ENCODE peak calls at places on chromosome 5, in four cellular contexts. N is suprapubic skin, P is fibroblast of mammary gland, F is gastrocnemius medialis. H is an unnamed sample.

GRCh38 chr5:130066644-130067043 is 162.4 kb downstream of the CHSY3 start:
- DNase-seq in N (no peak), P (peak; percentile 65), F (no peak), H (peak; percentile 57)

GRCh38 chr5:139605887-139606286 is 42.3 kb upstream of the CXXC5 start:
- DNase-seq in N (no peak), P (no peak), F (no peak), H (no peak)

GRCh38 chr5:172770374-172770674 is 671 bp downstream of the DUSP1 start:
- DNase-seq in N (no peak), P (no peak), F (no peak), H (no peak)

GRCh38 chr5:151707566-151707965 is 20.9 kb upstream of the SPARC start:
- DNase-seq in N (no peak), P (no peak), F (no peak), H (no peak)

GRCh38 chr5:8906303-8906967 is 639.4 kb downstream of the SEMA5A start:
- DNase-seq in N (no peak), P (peak; percentile 91), F (no peak), H (peak; percentile 68)

GRCh38 chr5:178346607-178347334 is 114.2 kb upstream of the PHYKPL start:
- DNase-seq in N (no peak), P (no peak), F (no peak), H (no peak)

GRCh38 chr5:17916451-17916850 is 282.2 kb downstream of the TAF11L14 start:
- DNase-seq in N (no peak), P (no peak), F (no peak), H (no peak)

GRCh38 chr5:90473321-90474234 is 993 bp downstream of the MBLAC2 start:
- DNase-seq in N (no peak), P (peak; percentile 28), F (peak; percentile 16), H (peak; percentile 28)

GRCh38 chr5:105806601-105807000 is 1864.1 kb downstream of the EFNA5 start:
- DNase-seq in N (no peak), P (no peak), F (no peak), H (peak; percentile 9)

GRCh38 chr5:173645437-173645807 is 29.0 kb upstream of the BOD1 start:
- DNase-seq in N (peak; percentile 40), P (no peak), F (no peak), H (no peak)

GRCh38 chr5:163408311-163408923 is 29.0 kb upstream of the CCNG1 start:
- DNase-seq in N (no peak), P (peak; percentile 69), F (no peak), H (peak; percentile 42)

DNA sequence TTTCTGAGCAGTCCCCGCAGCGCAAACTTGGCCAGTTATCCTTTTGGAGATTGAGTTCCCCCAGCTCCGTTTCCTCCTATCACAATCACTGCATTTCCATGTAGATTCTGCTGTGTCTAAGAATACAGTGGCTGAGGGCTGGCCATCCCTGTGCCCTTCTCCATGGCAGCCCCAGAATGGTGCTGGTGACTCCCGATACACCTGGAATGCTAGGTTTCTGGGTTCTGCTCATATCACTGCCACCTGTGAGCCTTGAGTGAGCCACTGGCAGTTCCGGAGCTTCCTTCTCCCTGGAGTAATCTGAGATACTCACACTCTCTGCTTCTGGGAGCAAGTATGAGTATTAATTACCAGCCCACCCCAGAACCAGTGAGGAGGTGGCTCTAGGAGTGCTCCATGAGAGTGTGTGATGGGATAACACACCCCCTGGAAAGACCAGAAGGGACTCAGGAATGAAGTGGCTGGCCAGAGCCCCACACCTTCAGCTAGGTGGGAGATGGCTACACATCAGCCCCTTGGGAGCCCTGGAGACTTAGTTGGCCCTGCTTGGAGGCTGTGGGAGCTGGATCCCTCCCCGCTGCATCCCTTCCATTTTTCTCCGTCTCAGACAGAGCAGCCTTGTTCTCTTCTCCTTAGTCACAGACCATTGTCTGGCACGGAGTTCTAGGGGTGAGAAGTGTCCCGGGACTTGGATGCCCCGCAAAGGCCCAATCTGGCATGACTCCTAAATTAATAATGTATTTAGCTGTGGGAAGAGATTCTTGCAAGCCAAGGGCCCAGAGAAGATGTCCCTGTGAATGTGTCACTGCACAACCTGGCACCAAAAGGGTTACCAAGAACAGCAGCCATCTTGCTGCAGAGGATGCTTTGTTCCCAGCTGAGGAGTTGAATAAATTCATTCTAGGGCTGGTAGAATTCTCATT is 4.9 kb downstream of the PCDHGC5 start:
- DNase-seq in N (no peak), P (peak; percentile 59), F (no peak), H (peak; percentile 53)
- H3K4me3 ChIP-seq in N (no peak overlapping the region), P (no peak overlapping the region), F (no peak overlapping the region), H (no peak overlapping the region)

GRCh38 chr5:32182463-32183081 is 8.5 kb upstream of the GOLPH3 start:
- DNase-seq in N (no peak), P (no peak), F (no peak), H (no peak)
- H3K4me3 ChIP-seq in N (no peak overlapping the region), P (no peak overlapping the region), F (no peak overlapping the region), H (no peak overlapping the region)

DNA sequence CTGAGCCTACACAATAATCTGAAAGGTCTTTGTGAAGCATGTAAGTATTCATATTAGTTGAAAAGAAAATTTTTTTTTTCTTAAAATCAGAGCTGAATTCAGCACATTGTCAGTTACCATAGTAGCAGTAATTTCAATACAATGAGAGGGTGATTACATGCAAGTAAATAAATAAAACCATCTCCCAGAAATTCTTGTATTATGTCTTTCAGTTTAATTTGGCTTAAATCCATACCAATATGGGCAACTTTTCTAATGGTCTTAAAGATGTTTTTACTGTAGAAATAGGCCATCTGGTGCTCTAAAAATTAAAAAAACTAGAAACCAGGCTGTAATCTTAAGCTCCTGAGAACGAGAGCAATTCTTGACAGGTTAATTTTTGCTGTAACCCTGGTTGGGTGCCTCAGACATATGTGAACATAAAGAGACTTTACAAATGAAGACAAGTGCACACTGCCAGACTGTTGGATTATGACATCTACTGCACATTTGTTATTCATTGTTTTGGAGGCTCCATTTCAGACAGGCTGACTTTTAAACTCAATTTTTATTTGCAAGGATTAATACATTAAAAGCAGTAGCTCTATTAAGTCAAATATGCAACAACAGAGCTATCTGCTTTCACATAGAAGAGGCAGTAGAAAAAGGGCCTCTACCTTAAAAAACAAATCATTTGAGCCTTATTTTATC is 246.8 kb upstream of the DAB2 start:
- DNase-seq in N (no peak), P (no peak), F (no peak), H (no peak)
- H3K4me3 ChIP-seq in N (no peak overlapping the region), P (no peak overlapping the region), F (no peak overlapping the region), H (no peak overlapping the region)

GRCh38 chr5:43192558-43193170 is 639 bp downstream of the NIM1K start:
- DNase-seq in N (peak; percentile 81), P (peak; percentile 40), F (peak; percentile 4), H (no peak)
- H3K4me3 ChIP-seq in N (peak overlapping the region; percentile 66), P (peak overlapping the region; percentile 57), F (peak overlapping the region; percentile 75), H (peak overlapping the region; percentile 56)

GRCh38 chr5:41508186-41508585 is 2.2 kb downstream of the PLCXD3 start:
- DNase-seq in N (no peak), P (peak; percentile 56), F (no peak), H (no peak)

GRCh38 chr5:41507501-41507900 is 2.9 kb downstream of the PLCXD3 start:
- DNase-seq in N (no peak), P (no peak), F (no peak), H (no peak)

GRCh38 chr5:41509399-41510175 is 814 bp downstream of the PLCXD3 start:
- DNase-seq in N (no peak), P (no peak), F (no peak), H (no peak)

GRCh38 chr5:41510176-41510831 is at the start of gene PLCXD3:
- DNase-seq in N (no peak), P (no peak), F (no peak), H (no peak)

DNA sequence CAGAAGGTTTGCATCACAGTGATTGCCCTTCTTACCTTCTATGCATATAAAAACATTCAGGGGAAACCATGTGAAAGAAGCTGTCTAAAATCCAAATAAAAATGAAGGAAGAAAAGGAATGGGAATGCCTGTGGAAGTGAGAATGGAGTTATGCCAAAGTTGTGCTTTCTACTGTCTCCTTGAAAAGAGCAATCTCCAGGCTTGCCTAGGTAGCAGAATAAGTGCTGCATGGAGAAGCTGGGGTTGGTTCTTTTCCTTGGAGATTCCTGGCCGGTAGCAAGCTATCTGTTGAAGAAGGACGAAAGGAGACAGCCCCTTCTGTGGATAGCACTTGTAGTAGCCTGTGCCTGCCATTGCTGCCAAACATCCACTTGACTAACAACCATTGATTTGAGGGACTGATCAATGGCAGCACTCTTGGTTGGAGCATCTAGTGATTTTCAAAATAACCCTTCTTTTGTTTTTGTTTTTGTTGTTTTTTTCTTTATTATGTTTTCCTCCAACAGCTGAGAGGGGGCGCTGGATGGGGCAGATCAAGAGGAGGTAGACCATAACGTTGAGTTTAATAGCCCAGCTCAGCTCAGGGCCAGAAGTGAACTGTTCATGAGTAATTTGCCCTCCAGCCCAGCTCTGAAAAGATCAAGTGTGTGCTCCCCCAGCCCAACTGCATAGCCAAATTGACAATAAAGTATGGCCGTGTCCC is 1.6 kb downstream of the PLCXD3 start:
- DNase-seq in N (no peak), P (no peak), F (no peak), H (no peak)
- H3K4me3 ChIP-seq in N (peak overlapping the region; percentile 37), P (peak overlapping the region; percentile 61), F (no peak overlapping the region), H (no peak overlapping the region)

DNA sequence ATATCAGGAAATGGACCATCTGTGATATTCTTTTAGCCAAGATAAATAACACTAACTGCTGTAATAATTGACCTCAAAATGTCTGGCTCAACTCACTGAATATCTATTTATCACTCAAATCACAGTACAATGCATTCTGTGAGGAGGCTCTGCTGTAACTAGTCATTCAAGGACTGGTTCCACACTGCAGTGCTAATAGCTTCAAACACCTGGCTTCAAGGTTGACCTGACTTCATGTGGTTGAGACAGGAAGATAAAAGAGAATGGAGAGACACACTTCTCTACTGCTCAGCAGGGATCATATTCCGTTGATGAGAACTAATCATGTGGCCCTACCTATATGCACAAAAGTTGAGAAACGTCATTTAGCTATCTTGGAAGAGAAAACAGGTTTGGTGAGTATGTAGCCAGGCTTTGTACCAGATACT is 3.4 kb upstream of the RHOBTB3 start:
- DNase-seq in N (no peak), P (peak; percentile 57), F (no peak), H (no peak)
- H3K4me3 ChIP-seq in N (no peak overlapping the region), P (no peak overlapping the region), F (no peak overlapping the region), H (no peak overlapping the region)

GRCh38 chr5:157594675-157595074 is 19.1 kb upstream of the ADAM19 start:
- DNase-seq in N (no peak), P (no peak), F (no peak), H (no peak)
- H3K4me3 ChIP-seq in N (no peak overlapping the region), P (no peak overlapping the region), F (no peak overlapping the region), H (no peak overlapping the region)